ENCODE peak calls at places on chromosomes 7 and 10, in nine cellular contexts. U is HFFc6, H is psoas muscle, T is cardiac fibroblast, L is fibroblast of lung, O is left lung, E is IMR-90, Y is GM12865, S is body of pancreas. K is an unnamed sample.

GRCh38 chr10:17808971-17809841 is at the start of gene MRC1:
- DNase-seq in O (no peak), T (no peak), H (no peak), Y (no peak), L (no peak), U (no peak), S (no peak), E (no peak), K (no peak)

GRCh38 chr10:111126981-111127848 is 50.4 kb downstream of the ADRA2A start:
- DNase-seq in O (no peak), L (no peak), S (no peak), H (no peak), Y (no peak), T (no peak), E (no peak), U (no peak), K (no peak)

GRCh38 chr10:33484787-33485186 is 150.3 kb upstream of the NRP1 start:
- DNase-seq in O (no peak), T (peak; percentile 77), H (no peak), U (no peak), Y (no peak), E (peak; percentile 66), L (no peak), S (no peak), K (no peak)

GRCh38 chr10:95454356-95454755 is 106.8 kb downstream of the SORBS1 start:
- DNase-seq in Y (no peak), S (no peak), L (no peak), O (no peak), E (no peak), U (no peak), T (no peak), H (no peak), K (no peak)

GRCh38 chr10:75083972-75084833 is 27.3 kb upstream of the SAMD8 start:
- DNase-seq in H (no peak), O (no peak), E (peak; percentile 59), L (no peak), T (no peak), U (peak; percentile 17), S (no peak), Y (no peak), K (no peak)

GRCh38 chr7:22109761-22110160 is 164.1 kb upstream of the CDCA7L start:
- DNase-seq in E (peak; percentile 37), H (peak; percentile 56), L (peak; percentile 21), T (peak; percentile 63), O (no peak), S (peak; percentile 60), U (peak; percentile 49), Y (peak; percentile 57), K (peak; percentile 48)

GRCh38 chr7:47915066-47915976 is 32.9 kb downstream of the PKD1L1 start:
- DNase-seq in O (no peak), U (peak; percentile 1), T (peak; percentile 49), H (no peak), S (no peak), Y (no peak), L (peak; percentile 16), E (no peak), K (peak; percentile 74)

GRCh38 chr10:24951201-24952145 is 933 bp downstream of the PRTFDC1 start:
- DNase-seq in T (peak; percentile 26), Y (no peak), L (peak; percentile 34), H (no peak), S (no peak), U (peak; percentile 23), O (no peak), E (no peak), K (peak; percentile 40)

GRCh38 chr7:156152380-156152779 is 340.1 kb upstream of the SHH start:
- DNase-seq in S (no peak), T (no peak), H (no peak), O (no peak), Y (no peak), E (no peak), U (no peak), L (no peak), K (no peak)

GRCh38 chr10:96657385-96657784 is 62.9 kb downstream of the PIK3AP1 start:
- DNase-seq in U (no peak), O (no peak), T (no peak), S (no peak), H (no peak), E (no peak), Y (no peak), L (no peak), K (no peak)

GRCh38 chr7:82166666-82167065 is 276.9 kb downstream of the CACNA2D1 start:
- DNase-seq in T (peak; percentile 30), S (no peak), H (no peak), E (no peak), L (no peak), O (no peak), U (no peak), Y (no peak), K (no peak)

GRCh38 chr7:82163586-82163985 is 280.0 kb downstream of the CACNA2D1 start:
- DNase-seq in S (no peak), E (no peak), U (no peak), O (no peak), H (no peak), T (no peak), Y (no peak), L (no peak), K (no peak)

GRCh38 chr7:82164410-82164809 is 279.2 kb downstream of the CACNA2D1 start:
- DNase-seq in H (no peak), T (no peak), E (no peak), Y (no peak), S (no peak), O (no peak), L (no peak), U (no peak), K (no peak)

GRCh38 chr7:82164813-82165212 is 278.8 kb downstream of the CACNA2D1 start:
- DNase-seq in L (peak; percentile 79), U (peak; percentile 63), H (no peak), S (no peak), E (peak; percentile 79), Y (no peak), T (peak; percentile 81), O (no peak), K (no peak)

GRCh38 chr7:82167568-82168314 is 275.8 kb downstream of the CACNA2D1 start:
- DNase-seq in U (no peak), H (no peak), O (no peak), T (peak; percentile 31), Y (no peak), E (no peak), S (no peak), L (no peak), K (no peak)
- TF ChIP-seq CTCF in U (no peak), H (no peak), O (no peak), T (no peak), Y (no peak), E (no peak), S (no peak), L (no peak), K (no peak)

DNA sequence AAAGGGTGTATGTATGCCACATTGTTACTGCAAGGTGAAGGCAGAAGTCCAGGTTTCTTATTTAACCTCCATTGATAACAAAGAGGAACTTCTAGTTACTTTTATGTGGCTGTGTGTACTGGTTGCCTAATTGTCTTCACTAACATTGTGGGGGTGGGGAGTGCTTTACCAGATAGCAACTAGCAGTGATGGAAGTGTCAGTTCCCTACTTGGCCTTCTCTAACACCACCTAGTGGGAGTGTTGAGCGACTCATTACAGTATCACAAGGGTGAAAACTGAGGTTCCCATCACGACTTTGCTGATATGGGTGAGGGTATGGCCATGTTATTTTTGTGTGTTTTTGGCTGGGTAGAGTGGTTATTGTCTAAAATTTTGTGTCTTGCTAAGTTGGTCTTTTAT is 274.4 kb downstream of the THSD7A start:
- DNase-seq in E (no peak), S (no peak), H (no peak), O (no peak), L (peak; percentile 17), Y (peak; percentile 52), T (peak; percentile 32), U (no peak), K (peak; percentile 17)
- TF ChIP-seq CTCF in E (no peak), S (no peak), H (no peak), O (no peak), L (no peak), Y (peak; percentile 42), T (peak; percentile 35), U (no peak), K (peak; percentile 26)

DNA sequence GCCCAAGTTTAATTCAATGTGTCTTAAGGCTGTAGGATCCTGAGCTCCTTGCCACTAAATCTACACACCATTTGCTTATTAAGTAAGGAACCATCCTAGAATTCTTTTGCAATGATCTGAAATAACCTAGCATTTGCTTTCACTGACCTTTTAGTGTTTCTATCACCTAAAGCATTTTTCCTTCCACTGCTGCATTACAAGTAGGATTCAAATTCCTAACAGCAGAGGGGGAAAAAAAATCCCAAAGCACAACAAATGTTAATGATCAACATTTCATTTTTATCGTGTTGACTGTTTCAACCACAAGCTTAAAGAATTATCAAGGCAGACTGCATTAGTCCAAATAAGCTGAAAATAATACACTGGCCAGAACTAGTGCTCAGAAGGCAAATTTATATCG is 174.7 kb upstream of the TCF7L2 start:
- DNase-seq in E (peak; percentile 46), Y (no peak), O (no peak), U (peak; percentile 21), S (no peak), T (no peak), L (peak; percentile 27), H (no peak), K (no peak)
- TF ChIP-seq CTCF in E (peak; percentile 43), Y (no peak), O (no peak), U (peak; percentile 68), S (peak; percentile 6), T (no peak), L (peak; percentile 25), H (no peak), K (no peak)

GRCh38 chr10:43666551-43666950 is 17.9 kb upstream of the ZNF32 start:
- DNase-seq in U (no peak), E (no peak), Y (no peak), T (no peak), O (no peak), L (no peak), H (no peak), S (no peak), K (no peak)

GRCh38 chr10:43667736-43668371 is 19.2 kb upstream of the ZNF32 start:
- DNase-seq in E (no peak), H (no peak), S (no peak), Y (no peak), O (no peak), U (no peak), T (no peak), L (no peak), K (no peak)

GRCh38 chr10:43665054-43665453 is 16.4 kb upstream of the ZNF32 start:
- DNase-seq in O (no peak), L (no peak), T (no peak), E (peak; percentile 20), U (no peak), H (no peak), Y (no peak), S (no peak), K (no peak)

GRCh38 chr10:43671659-43672555 is 23.2 kb upstream of the ZNF32 start:
- DNase-seq in Y (peak; percentile 72), H (no peak), T (peak; percentile 87), E (peak; percentile 75), L (peak; percentile 63), S (peak; percentile 69), U (peak; percentile 71), O (no peak), K (peak; percentile 65)

DNA sequence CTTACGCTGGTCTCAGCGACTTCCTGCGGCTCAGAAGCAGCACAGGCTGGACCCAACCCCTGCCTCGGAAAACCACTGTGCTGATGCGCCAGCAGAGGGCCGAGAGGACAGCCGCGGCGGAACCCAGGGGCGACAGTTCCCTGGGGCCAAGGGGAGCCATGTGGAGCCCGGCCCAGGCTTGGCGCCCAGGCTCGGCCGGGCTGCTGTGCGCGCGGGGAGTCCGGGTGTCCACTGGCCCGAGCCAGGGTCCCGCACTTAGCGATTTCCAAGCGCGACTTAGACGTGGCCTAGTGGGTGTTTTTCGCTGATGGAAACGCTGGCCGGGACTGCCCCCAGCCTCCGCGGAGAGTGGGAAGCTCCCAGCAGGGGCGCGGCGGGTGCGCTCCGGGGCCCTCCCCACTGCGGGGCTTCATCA is 18.6 kb upstream of the ZNF32 start:
- DNase-seq in L (peak; percentile 43), U (no peak), T (peak; percentile 44), E (peak; percentile 13), H (no peak), S (no peak), O (no peak), Y (peak; percentile 13), K (no peak)
- TF ChIP-seq CTCF in L (peak; percentile 20), U (peak; percentile 39), T (peak; percentile 53), E (peak; percentile 24), H (peak; percentile 14), S (no peak), O (peak; percentile 16), Y (peak; percentile 8), K (peak; percentile 21)